ENCODE peak calls at places on chromosome 20, in four cellular contexts. L is fibroblast of lung; F is uterus; H is CD8-positive, alpha-beta memory T cell. C is an unnamed sample. For H3K36me3 and H3K27me3, the result is how much of the 10 kb centered on the place peaks cover.

GRCh38 chr20:6767166-6767535 is 335 bp upstream of the BMP2 start:
- DNase-seq in H (no peak), F (peak), L (no peak), C (no peak)

GRCh38 chr20:36467076-36467999 is 74.0 kb upstream of the MYL9 start:
- DNase-seq in L (peak), F (peak), H (peak), C (peak)

GRCh38 chr20:9460518-9460917 is 53.9 kb upstream of the LAMP5 start:
- DNase-seq in F (no peak), L (peak), H (no peak), C (peak)

GRCh38 chr20:62539208-62539607 is 63.4 kb upstream of the GATA5 start:
- DNase-seq in F (no peak), H (no peak), L (no peak), C (no peak)

GRCh38 chr20:6583134-6583738 is 184.2 kb upstream of the BMP2 start:
- DNase-seq in F (peak), H (no peak), L (peak), C (peak)

GRCh38 chr20:63381781-63382431 is 20.8 kb upstream of the CHRNA4 start:
- DNase-seq in L (no peak), F (no peak), H (peak), C (no peak)

GRCh38 chr20:2816583-2817340 is 598 bp downstream of the TMEM239 start:
- DNase-seq in F (no peak), H (no peak), L (no peak), C (no peak)

GRCh38 chr20:45917790-45918141 is 5.8 kb upstream of the PLTP start:
- DNase-seq in F (peak), L (peak), H (no peak), C (peak)

GRCh38 chr20:48126227-48126740 is 341.0 kb upstream of the SULF2 start:
- DNase-seq in F (no peak), L (no peak), H (no peak), C (no peak)

GRCh38 chr20:41365785-41366545 is 653 bp downstream of the EMILIN3 start:
- DNase-seq in F (no peak), L (no peak), H (no peak), C (no peak)
- H3K36me3 ChIP-seq in F (under half), L (under half), H (under half), C (under half)

GRCh38 chr20:44586289-44586911 is 4.0 kb downstream of the PKIG start:
- DNase-seq in F (no peak), L (no peak), H (no peak), C (no peak)
- H3K4me3 ChIP-seq in F (no peak), L (no peak), H (no peak), C (no peak)

DNA sequence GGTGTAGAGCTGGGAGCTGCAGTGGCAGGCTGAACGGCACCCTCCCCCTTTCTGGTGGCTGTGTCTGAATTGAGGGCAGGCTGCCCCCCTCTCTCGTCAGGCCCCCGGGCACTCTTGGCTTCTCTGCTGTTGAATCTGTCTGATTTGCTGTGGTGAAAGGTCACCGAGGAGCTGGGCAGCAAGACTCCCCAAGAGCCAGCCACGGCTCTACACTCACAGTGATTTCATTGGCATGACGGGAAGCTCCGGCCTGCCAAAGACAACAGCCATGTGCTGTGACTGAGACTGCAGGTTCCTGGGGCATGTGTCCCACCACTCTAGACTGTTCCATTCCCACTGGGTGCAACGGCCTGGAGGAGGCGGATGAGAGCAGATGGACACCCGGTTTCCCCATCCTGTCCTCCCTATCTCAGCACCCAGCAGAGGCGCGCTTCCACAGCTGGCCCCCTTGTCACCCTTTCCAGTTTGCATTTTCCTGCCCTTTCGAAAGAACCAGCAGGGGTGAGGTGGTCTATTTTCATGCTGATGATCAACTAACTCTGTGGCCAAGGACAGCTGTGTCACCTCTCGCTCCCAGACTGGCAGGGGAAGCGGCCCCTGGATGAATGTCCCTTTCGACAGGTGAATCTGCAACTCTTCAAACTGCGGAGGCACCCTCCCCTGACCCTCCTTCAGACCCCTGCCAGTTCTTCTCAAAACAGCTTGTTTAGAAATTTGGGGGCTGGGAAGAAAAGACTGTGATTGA is 2.2 kb downstream of the APCDD1L start:
- DNase-seq in L (no peak), H (no peak), F (no peak), C (peak)
- H3K27me3 ChIP-seq in L (under half), H (under half), F (under half), C (under half)

GRCh38 chr20:38138086-38138777 is 26.8 kb downstream of the TGM2 start:
- DNase-seq in L (no peak), F (no peak), H (no peak), C (no peak)
- H3K36me3 ChIP-seq in L (under half), F (under half), H (under half), C (half or more)

DNA sequence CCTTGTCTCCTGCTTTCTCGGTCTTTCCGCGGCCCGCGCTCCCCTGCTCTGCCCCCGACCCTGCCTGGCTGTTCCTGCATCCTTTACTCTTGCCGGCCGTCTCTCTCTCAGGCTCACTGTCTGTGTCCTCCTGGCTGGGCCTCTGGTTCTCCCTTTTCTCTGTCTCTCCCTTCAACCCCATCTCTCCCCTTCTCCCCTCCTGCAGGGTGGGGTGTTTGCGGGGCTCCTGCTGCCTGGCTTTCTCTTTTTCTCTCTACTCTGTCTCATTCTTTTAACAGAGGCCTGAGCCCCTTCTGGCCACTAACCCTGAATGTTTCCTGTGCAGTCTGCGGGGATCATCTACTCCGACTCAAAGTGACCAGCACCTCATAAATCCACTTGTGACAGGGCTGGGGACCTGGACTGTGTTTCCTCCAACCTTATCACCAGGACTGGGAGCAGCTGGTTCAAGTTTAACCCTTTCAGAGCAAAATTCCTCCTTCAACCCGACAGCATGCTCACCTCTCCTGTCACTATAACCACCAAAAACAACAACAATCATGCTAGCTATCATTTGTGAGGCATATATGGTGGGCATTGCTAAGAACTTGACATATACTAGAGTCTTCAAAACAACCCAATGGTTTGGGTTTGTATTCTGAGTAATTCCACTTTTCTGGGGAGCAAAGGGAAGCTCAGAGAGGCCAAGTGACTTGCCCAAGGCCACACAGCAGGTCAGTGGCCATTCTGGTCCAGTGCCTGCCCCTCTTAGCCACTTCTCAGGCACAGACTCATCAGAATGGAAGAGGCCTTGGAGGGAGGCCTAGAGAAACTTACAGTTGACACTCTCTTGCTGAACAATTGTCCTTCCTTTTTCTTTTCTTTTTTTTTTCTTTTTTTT is 811 bp upstream of the RSPO4 start:
- DNase-seq in F (no peak), L (no peak), H (no peak), C (no peak)
- H3K4me3 ChIP-seq in F (no peak), L (no peak), H (no peak), C (peak)